ENCODE peak calls at places on chromosomes 7 and 10, in seven cellular contexts. T, V, M, D, R, S and O are unnamed samples.

GRCh38 chr10:71045188-71045841 is 156.9 kb upstream of the PCBD1 start:
- DNase-seq in T (no peak), V (no peak), M (no peak), D (no peak), R (no peak), S (no peak), O (no peak)

GRCh38 chr7:101017099-101017777 is 2.6 kb upstream of the MUC17 start:
- DNase-seq in T (peak), V (peak), M (peak), D (peak), R (peak), S (peak), O (no peak)

GRCh38 chr7:105916603-105917002 is 40.2 kb upstream of the ATXN7L1 start:
- DNase-seq in T (no peak), V (no peak), M (no peak), D (no peak), R (no peak), S (no peak), O (no peak)

GRCh38 chr7:45702751-45703150 is 128.6 kb downstream of the ADCY1 start:
- DNase-seq in T (no peak), V (peak), M (no peak), D (no peak), R (no peak), S (no peak), O (no peak)

GRCh38 chr7:34107306-34107705 is 202.0 kb downstream of the BMPER start:
- DNase-seq in T (no peak), V (no peak), M (no peak), D (no peak), R (no peak), S (no peak), O (no peak)

GRCh38 chr7:73974948-73975926 is 52.7 kb upstream of the ELN start:
- DNase-seq in T (no peak), V (no peak), M (no peak), D (peak), R (no peak), S (no peak), O (no peak)

GRCh38 chr10:3848005-3848767 is 63.2 kb upstream of the KLF6 start:
- DNase-seq in T (no peak), V (no peak), M (no peak), D (no peak), R (no peak), S (no peak), O (no peak)

GRCh38 chr7:96426027-96426426 is 104.1 kb upstream of the SLC25A13 start:
- DNase-seq in T (no peak), V (no peak), M (no peak), D (no peak), R (no peak), S (no peak), O (no peak)

GRCh38 chr7:87505557-87506242 is 30.2 kb upstream of the ABCB4 start:
- DNase-seq in T (no peak), V (no peak), M (no peak), D (no peak), R (no peak), S (no peak), O (no peak)

DNA sequence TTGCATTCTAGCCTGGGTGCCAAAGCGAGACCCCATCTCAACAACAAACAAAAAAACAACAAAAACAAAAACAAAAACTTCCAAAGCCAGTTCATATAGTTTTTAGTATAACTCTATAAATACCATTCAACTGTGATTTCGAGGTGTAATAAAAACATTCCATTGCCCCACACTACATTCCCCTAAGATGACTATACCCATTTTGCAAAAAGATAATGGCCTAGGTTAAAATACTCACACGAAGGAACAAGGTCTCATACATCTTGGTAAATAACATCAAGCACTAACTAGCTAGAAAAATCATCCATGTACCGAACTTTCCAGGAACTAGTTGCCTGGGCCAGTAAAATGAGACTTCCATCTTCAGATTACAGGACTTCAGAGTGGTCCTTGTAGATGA is 55.4 kb downstream of the GLI3 start:
- DNase-seq in T (no peak), V (no peak), M (no peak), D (no peak), R (no peak), S (no peak), O (no peak)
- TF ChIP-seq SIN3A in T (no peak), V (no peak), M (no peak), D (no peak), R (no peak), S (no peak), O (no peak)

GRCh38 chr10:125722811-125723210 is 3.3 kb downstream of the EDRF1 start:
- DNase-seq in T (no peak), V (no peak), M (no peak), D (no peak), R (no peak), S (no peak), O (no peak)
- TF ChIP-seq SIN3A in T (no peak), V (no peak), M (no peak), D (no peak), R (no peak), S (no peak), O (no peak)

DNA sequence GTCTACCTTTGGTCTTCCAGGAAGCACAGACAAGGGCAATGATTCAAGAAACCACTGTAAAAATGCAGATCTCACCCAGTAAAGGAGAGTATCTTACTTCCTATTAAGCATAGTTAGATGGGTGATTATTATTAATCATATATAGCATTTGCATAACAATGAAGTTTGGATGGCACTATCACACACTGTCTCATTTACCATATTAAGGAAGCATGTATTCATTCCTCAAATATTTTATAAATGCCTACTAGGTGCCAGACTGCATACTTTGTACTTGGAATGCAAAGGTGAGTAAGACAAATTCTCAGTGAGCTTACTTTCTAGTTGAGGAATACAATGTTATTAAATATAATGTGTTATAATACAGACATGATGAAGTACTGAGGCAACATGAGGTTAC is 53.9 kb upstream of the SKAP2 start:
- DNase-seq in T (no peak), V (no peak), M (no peak), D (no peak), R (no peak), S (no peak), O (no peak)
- TF ChIP-seq SIN3A in T (no peak), V (no peak), M (no peak), D (no peak), R (no peak), S (no peak), O (no peak)

GRCh38 chr7:2044883-2045471 is 187.8 kb downstream of the MAD1L1 start:
- DNase-seq in T (no peak), V (peak), M (no peak), D (no peak), R (no peak), S (no peak), O (no peak)

GRCh38 chr7:2045559-2046405 is 187.0 kb downstream of the MAD1L1 start:
- DNase-seq in T (no peak), V (peak), M (no peak), D (no peak), R (no peak), S (no peak), O (no peak)

GRCh38 chr7:2047272-2047581 is 185.5 kb downstream of the MAD1L1 start:
- DNase-seq in T (no peak), V (no peak), M (no peak), D (no peak), R (no peak), S (no peak), O (no peak)

GRCh38 chr7:2048006-2048405 is 184.7 kb downstream of the MAD1L1 start:
- DNase-seq in T (no peak), V (no peak), M (no peak), D (no peak), R (no peak), S (no peak), O (no peak)

GRCh38 chr7:2046581-2047271 is 186.0 kb downstream of the MAD1L1 start:
- DNase-seq in T (no peak), V (no peak), M (no peak), D (no peak), R (no peak), S (no peak), O (no peak)
- TF ChIP-seq SIN3A in T (no peak), V (no peak), M (no peak), D (no peak), R (no peak), S (no peak), O (no peak)

DNA sequence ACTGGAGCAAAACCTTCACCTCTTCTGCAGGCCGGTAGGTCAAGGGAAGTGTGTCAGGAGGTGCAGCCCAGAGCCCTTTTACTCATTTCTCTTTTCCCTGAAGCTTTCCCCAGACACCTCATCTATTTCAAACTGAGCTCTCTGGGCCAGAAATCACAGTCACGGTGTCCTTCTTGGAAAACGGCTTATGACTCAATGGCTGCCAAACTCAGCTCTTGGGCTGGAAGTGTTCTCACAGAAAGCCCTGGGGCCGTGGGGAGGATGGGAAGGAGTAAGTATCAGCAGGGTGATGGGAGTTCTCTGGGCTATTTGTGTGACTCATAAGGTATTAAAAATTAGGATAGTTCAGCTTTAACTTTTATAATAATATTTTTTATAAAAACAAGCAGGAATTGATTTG is 187.5 kb upstream of the TMEM72 start:
- DNase-seq in T (no peak), V (no peak), M (no peak), D (no peak), R (no peak), S (no peak), O (no peak)
- TF ChIP-seq SIN3A in T (no peak), V (no peak), M (no peak), D (no peak), R (no peak), S (no peak), O (no peak)

DNA sequence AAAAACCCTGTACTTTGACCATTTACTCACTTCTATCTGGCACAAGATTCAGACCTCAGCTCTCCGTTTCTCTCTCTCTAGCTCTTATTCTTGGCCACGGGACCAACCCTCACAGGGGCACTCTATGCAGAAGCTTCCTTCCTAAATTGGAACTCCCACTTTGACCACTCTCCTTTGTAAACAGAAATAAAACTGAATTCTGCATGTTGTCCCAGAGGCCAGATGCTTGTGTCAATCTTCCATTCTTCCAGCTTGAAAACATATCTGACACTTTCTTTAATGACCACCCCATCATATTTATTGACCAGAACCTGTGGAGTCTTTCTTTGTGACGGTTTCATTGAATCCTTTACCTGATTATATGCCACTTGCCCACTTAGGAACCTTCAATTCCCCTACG is 26.6 kb downstream of the BET1 start:
- DNase-seq in T (no peak), V (no peak), M (no peak), D (no peak), R (no peak), S (no peak), O (no peak)
- TF ChIP-seq SIN3A in T (no peak), V (no peak), M (no peak), D (no peak), R (no peak), S (no peak), O (no peak)

DNA sequence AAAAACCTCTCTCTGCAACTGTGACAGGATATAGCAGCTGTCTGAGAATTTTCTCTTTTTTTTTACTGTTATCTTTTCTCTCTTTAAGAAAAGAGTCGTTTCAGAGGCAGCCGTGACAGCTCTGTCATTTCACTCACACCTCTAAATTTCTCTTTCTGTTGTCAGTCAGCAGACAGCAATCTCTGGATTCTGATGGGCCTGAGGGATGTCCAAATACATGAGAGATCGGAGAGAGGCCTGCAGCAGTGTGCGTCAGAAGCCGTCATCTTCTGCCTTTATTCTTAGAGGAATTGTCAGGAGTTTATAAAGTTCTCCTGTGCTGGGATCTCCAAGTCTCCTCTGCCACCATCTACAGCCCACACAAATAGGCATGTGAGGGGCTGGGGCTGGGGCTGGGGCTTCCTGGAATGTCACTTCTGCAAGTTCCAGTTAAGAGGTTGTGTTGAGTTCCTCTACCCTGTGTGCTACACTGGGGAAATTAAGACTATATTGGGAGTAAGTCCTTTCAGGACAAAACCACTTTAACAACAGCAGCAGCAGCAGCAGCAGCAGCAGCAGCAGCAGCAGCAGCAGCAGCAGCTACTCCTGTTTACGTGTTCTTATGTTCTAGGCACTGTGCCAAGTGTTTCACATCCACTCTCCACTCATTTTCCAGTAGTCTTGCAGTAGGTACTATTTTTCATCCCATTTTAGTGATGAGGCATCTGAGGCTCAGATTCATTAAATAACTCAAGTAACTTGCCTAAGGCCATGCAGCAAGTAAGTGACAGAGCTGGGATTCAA is 541.3 kb downstream of the LRMDA start:
- DNase-seq in T (no peak), V (peak), M (no peak), D (no peak), R (no peak), S (no peak), O (no peak)
- TF ChIP-seq SIN3A in T (no peak), V (no peak), M (no peak), D (no peak), R (no peak), S (no peak), O (no peak)

GRCh38 chr7:21104124-21104500 is 317.4 kb upstream of the SP8 start:
- DNase-seq in T (no peak), V (no peak), M (no peak), D (no peak), R (no peak), S (no peak), O (no peak)
- TF ChIP-seq SIN3A in T (no peak), V (no peak), M (no peak), D (no peak), R (no peak), S (no peak), O (no peak)

GRCh38 chr10:93821051-93821772 is 63.5 kb downstream of the LGI1 start:
- DNase-seq in T (no peak), V (no peak), M (no peak), D (no peak), R (peak), S (no peak), O (peak)
- TF ChIP-seq SIN3A in T (no peak), V (no peak), M (no peak), D (no peak), R (no peak), S (no peak), O (no peak)